ENCODE peak calls at places on chromosomes 3 and 15, in seven cellular contexts. One of them, this sample, is unnamed.

GRCh38 chr3:151428386-151428785 is 32.5 kb downstream of the IGSF10 start:
- DNase-seq in stimulated activated naive CD4-positive, alpha-beta T cell: no peak
- DNase-seq in stimulated activated CD8-positive, alpha-beta memory T cell treated with anti-CD3 and anti-CD28 coated beads, Interleukin-15, amount 100 ng/mL, for 4 hours: no peak
- DNase-seq in T-cell: no peak
- DNase-seq in Jurkat, Clone E6-1: no peak
- DNase-seq in stimulated activated CD4-positive, alpha-beta T cell treated with anti-CD3 and anti-CD28 coated beads, Interleukin-15, amount 100 ng/mL, for 24 hours: no peak
- DNase-seq in left ventricle myocardium inferior: no peak
- DNase-seq in this sample: no peak

GRCh38 chr15:69328739-69329138 is 30.0 kb downstream of the PAQR5 start:
- DNase-seq in T-cell: no peak
- DNase-seq in left ventricle myocardium inferior: no peak
- DNase-seq in stimulated activated CD4-positive, alpha-beta T cell treated with anti-CD3 and anti-CD28 coated beads, Interleukin-15, amount 100 ng/mL, for 24 hours: no peak
- DNase-seq in Jurkat, Clone E6-1: no peak
- DNase-seq in stimulated activated CD8-positive, alpha-beta memory T cell treated with anti-CD3 and anti-CD28 coated beads, Interleukin-15, amount 100 ng/mL, for 4 hours: no peak
- DNase-seq in stimulated activated naive CD4-positive, alpha-beta T cell: no peak
- DNase-seq in this sample: no peak

GRCh38 chr15:34336333-34336732 is 1.2 kb downstream of the SLC12A6 start:
- DNase-seq in stimulated activated naive CD4-positive, alpha-beta T cell: no peak
- DNase-seq in Jurkat, Clone E6-1: no peak
- DNase-seq in T-cell: no peak
- DNase-seq in stimulated activated CD4-positive, alpha-beta T cell treated with anti-CD3 and anti-CD28 coated beads, Interleukin-15, amount 100 ng/mL, for 24 hours: peak; percentile 18
- DNase-seq in stimulated activated CD8-positive, alpha-beta memory T cell treated with anti-CD3 and anti-CD28 coated beads, Interleukin-15, amount 100 ng/mL, for 4 hours: no peak
- DNase-seq in left ventricle myocardium inferior: no peak
- DNase-seq in this sample: no peak

GRCh38 chr3:48845170-48845569 is 2.5 kb downstream of the PRKAR2A start:
- DNase-seq in stimulated activated naive CD4-positive, alpha-beta T cell: no peak
- DNase-seq in stimulated activated CD4-positive, alpha-beta T cell treated with anti-CD3 and anti-CD28 coated beads, Interleukin-15, amount 100 ng/mL, for 24 hours: no peak
- DNase-seq in T-cell: no peak
- DNase-seq in Jurkat, Clone E6-1: no peak
- DNase-seq in left ventricle myocardium inferior: no peak
- DNase-seq in stimulated activated CD8-positive, alpha-beta memory T cell treated with anti-CD3 and anti-CD28 coated beads, Interleukin-15, amount 100 ng/mL, for 4 hours: no peak
- DNase-seq in this sample: no peak

GRCh38 chr15:85404922-85405293 is 24.5 kb downstream of the AKAP13 start:
- DNase-seq in T-cell: no peak
- DNase-seq in Jurkat, Clone E6-1: no peak
- DNase-seq in stimulated activated CD8-positive, alpha-beta memory T cell treated with anti-CD3 and anti-CD28 coated beads, Interleukin-15, amount 100 ng/mL, for 4 hours: no peak
- DNase-seq in left ventricle myocardium inferior: no peak
- DNase-seq in stimulated activated CD4-positive, alpha-beta T cell treated with anti-CD3 and anti-CD28 coated beads, Interleukin-15, amount 100 ng/mL, for 24 hours: no peak
- DNase-seq in stimulated activated naive CD4-positive, alpha-beta T cell: no peak
- DNase-seq in this sample: no peak

GRCh38 chr3:155079795-155080546 is at the start of gene MME:
- DNase-seq in stimulated activated CD4-positive, alpha-beta T cell treated with anti-CD3 and anti-CD28 coated beads, Interleukin-15, amount 100 ng/mL, for 24 hours: no peak
- DNase-seq in Jurkat, Clone E6-1: no peak
- DNase-seq in stimulated activated CD8-positive, alpha-beta memory T cell treated with anti-CD3 and anti-CD28 coated beads, Interleukin-15, amount 100 ng/mL, for 4 hours: no peak
- DNase-seq in left ventricle myocardium inferior: peak; percentile 29
- DNase-seq in T-cell: no peak
- DNase-seq in stimulated activated naive CD4-positive, alpha-beta T cell: no peak
- DNase-seq in this sample: no peak

GRCh38 chr15:71303977-71304376 is 188.7 kb downstream of the THSD4 start:
- DNase-seq in Jurkat, Clone E6-1: no peak
- DNase-seq in left ventricle myocardium inferior: no peak
- DNase-seq in stimulated activated CD8-positive, alpha-beta memory T cell treated with anti-CD3 and anti-CD28 coated beads, Interleukin-15, amount 100 ng/mL, for 4 hours: no peak
- DNase-seq in stimulated activated naive CD4-positive, alpha-beta T cell: no peak
- DNase-seq in stimulated activated CD4-positive, alpha-beta T cell treated with anti-CD3 and anti-CD28 coated beads, Interleukin-15, amount 100 ng/mL, for 24 hours: no peak
- DNase-seq in T-cell: no peak
- DNase-seq in this sample: no peak

GRCh38 chr3:124256599-124256998 is 264.7 kb upstream of the ROPN1 start:
- DNase-seq in Jurkat, Clone E6-1: no peak
- DNase-seq in stimulated activated naive CD4-positive, alpha-beta T cell: no peak
- DNase-seq in stimulated activated CD4-positive, alpha-beta T cell treated with anti-CD3 and anti-CD28 coated beads, Interleukin-15, amount 100 ng/mL, for 24 hours: no peak
- DNase-seq in stimulated activated CD8-positive, alpha-beta memory T cell treated with anti-CD3 and anti-CD28 coated beads, Interleukin-15, amount 100 ng/mL, for 4 hours: no peak
- DNase-seq in T-cell: no peak
- DNase-seq in left ventricle myocardium inferior: no peak
- DNase-seq in this sample: no peak

GRCh38 chr15:85120351-85121113 is 138.9 kb downstream of the PDE8A start:
- DNase-seq in left ventricle myocardium inferior: no peak
- DNase-seq in stimulated activated CD4-positive, alpha-beta T cell treated with anti-CD3 and anti-CD28 coated beads, Interleukin-15, amount 100 ng/mL, for 24 hours: no peak
- DNase-seq in Jurkat, Clone E6-1: no peak
- DNase-seq in stimulated activated CD8-positive, alpha-beta memory T cell treated with anti-CD3 and anti-CD28 coated beads, Interleukin-15, amount 100 ng/mL, for 4 hours: no peak
- DNase-seq in T-cell: no peak
- DNase-seq in stimulated activated naive CD4-positive, alpha-beta T cell: no peak
- DNase-seq in this sample: no peak

GRCh38 chr3:116835658-116836057 is 126.1 kb downstream of the TUSC7 start:
- DNase-seq in stimulated activated CD4-positive, alpha-beta T cell treated with anti-CD3 and anti-CD28 coated beads, Interleukin-15, amount 100 ng/mL, for 24 hours: no peak
- DNase-seq in Jurkat, Clone E6-1: no peak
- DNase-seq in T-cell: no peak
- DNase-seq in stimulated activated naive CD4-positive, alpha-beta T cell: no peak
- DNase-seq in stimulated activated CD8-positive, alpha-beta memory T cell treated with anti-CD3 and anti-CD28 coated beads, Interleukin-15, amount 100 ng/mL, for 4 hours: no peak
- DNase-seq in left ventricle myocardium inferior: no peak
- DNase-seq in this sample: no peak

GRCh38 chr3:196194542-196194915 is 16.7 kb downstream of the ZDHHC19 start:
- DNase-seq in left ventricle myocardium inferior: no peak
- DNase-seq in stimulated activated CD8-positive, alpha-beta memory T cell treated with anti-CD3 and anti-CD28 coated beads, Interleukin-15, amount 100 ng/mL, for 4 hours: no peak
- DNase-seq in stimulated activated CD4-positive, alpha-beta T cell treated with anti-CD3 and anti-CD28 coated beads, Interleukin-15, amount 100 ng/mL, for 24 hours: no peak
- DNase-seq in Jurkat, Clone E6-1: no peak
- DNase-seq in stimulated activated naive CD4-positive, alpha-beta T cell: no peak
- DNase-seq in T-cell: no peak
- DNase-seq in this sample: no peak

GRCh38 chr3:194158942-194159439 is 23.0 kb downstream of the HES1 start:
- DNase-seq in stimulated activated naive CD4-positive, alpha-beta T cell: no peak
- DNase-seq in left ventricle myocardium inferior: no peak
- DNase-seq in T-cell: no peak
- DNase-seq in stimulated activated CD8-positive, alpha-beta memory T cell treated with anti-CD3 and anti-CD28 coated beads, Interleukin-15, amount 100 ng/mL, for 4 hours: no peak
- DNase-seq in stimulated activated CD4-positive, alpha-beta T cell treated with anti-CD3 and anti-CD28 coated beads, Interleukin-15, amount 100 ng/mL, for 24 hours: no peak
- DNase-seq in Jurkat, Clone E6-1: no peak
- DNase-seq in this sample: no peak

GRCh38 chr15:101266034-101266433 is 11.3 kb downstream of the SELENOS start:
- DNase-seq in left ventricle myocardium inferior: no peak
- DNase-seq in stimulated activated CD4-positive, alpha-beta T cell treated with anti-CD3 and anti-CD28 coated beads, Interleukin-15, amount 100 ng/mL, for 24 hours: no peak
- DNase-seq in T-cell: no peak
- DNase-seq in stimulated activated naive CD4-positive, alpha-beta T cell: no peak
- DNase-seq in Jurkat, Clone E6-1: no peak
- DNase-seq in stimulated activated CD8-positive, alpha-beta memory T cell treated with anti-CD3 and anti-CD28 coated beads, Interleukin-15, amount 100 ng/mL, for 4 hours: no peak
- DNase-seq in this sample: peak; percentile 34

GRCh38 chr15:71677352-71677751 is 133.0 kb upstream of the NR2E3 start:
- DNase-seq in left ventricle myocardium inferior: no peak
- DNase-seq in T-cell: no peak
- DNase-seq in stimulated activated naive CD4-positive, alpha-beta T cell: no peak
- DNase-seq in stimulated activated CD4-positive, alpha-beta T cell treated with anti-CD3 and anti-CD28 coated beads, Interleukin-15, amount 100 ng/mL, for 24 hours: no peak
- DNase-seq in Jurkat, Clone E6-1: no peak
- DNase-seq in stimulated activated CD8-positive, alpha-beta memory T cell treated with anti-CD3 and anti-CD28 coated beads, Interleukin-15, amount 100 ng/mL, for 4 hours: no peak
- DNase-seq in this sample: peak; percentile 53

GRCh38 chr15:85770014-85770721 is 24.6 kb downstream of the KLHL25 start:
- DNase-seq in stimulated activated CD8-positive, alpha-beta memory T cell treated with anti-CD3 and anti-CD28 coated beads, Interleukin-15, amount 100 ng/mL, for 4 hours: no peak
- DNase-seq in T-cell: no peak
- DNase-seq in stimulated activated CD4-positive, alpha-beta T cell treated with anti-CD3 and anti-CD28 coated beads, Interleukin-15, amount 100 ng/mL, for 24 hours: no peak
- DNase-seq in left ventricle myocardium inferior: no peak
- DNase-seq in Jurkat, Clone E6-1: no peak
- DNase-seq in stimulated activated naive CD4-positive, alpha-beta T cell: no peak
- DNase-seq in this sample: no peak

GRCh38 chr3:165683947-165684346 is 153.3 kb downstream of the BCHE start:
- DNase-seq in stimulated activated CD8-positive, alpha-beta memory T cell treated with anti-CD3 and anti-CD28 coated beads, Interleukin-15, amount 100 ng/mL, for 4 hours: no peak
- DNase-seq in stimulated activated CD4-positive, alpha-beta T cell treated with anti-CD3 and anti-CD28 coated beads, Interleukin-15, amount 100 ng/mL, for 24 hours: no peak
- DNase-seq in Jurkat, Clone E6-1: no peak
- DNase-seq in stimulated activated naive CD4-positive, alpha-beta T cell: no peak
- DNase-seq in T-cell: no peak
- DNase-seq in left ventricle myocardium inferior: no peak
- DNase-seq in this sample: no peak

GRCh38 chr15:100731259-100732156 is 129.1 kb downstream of the ASB7 start:
- DNase-seq in stimulated activated naive CD4-positive, alpha-beta T cell: no peak
- DNase-seq in Jurkat, Clone E6-1: no peak
- DNase-seq in stimulated activated CD4-positive, alpha-beta T cell treated with anti-CD3 and anti-CD28 coated beads, Interleukin-15, amount 100 ng/mL, for 24 hours: no peak
- DNase-seq in left ventricle myocardium inferior: no peak
- DNase-seq in T-cell: no peak
- DNase-seq in stimulated activated CD8-positive, alpha-beta memory T cell treated with anti-CD3 and anti-CD28 coated beads, Interleukin-15, amount 100 ng/mL, for 4 hours: no peak
- DNase-seq in this sample: no peak

GRCh38 chr15:79296583-79296982 is 14.1 kb downstream of the ANKRD34C start:
- DNase-seq in left ventricle myocardium inferior: no peak
- DNase-seq in T-cell: no peak
- DNase-seq in stimulated activated naive CD4-positive, alpha-beta T cell: no peak
- DNase-seq in stimulated activated CD8-positive, alpha-beta memory T cell treated with anti-CD3 and anti-CD28 coated beads, Interleukin-15, amount 100 ng/mL, for 4 hours: no peak
- DNase-seq in stimulated activated CD4-positive, alpha-beta T cell treated with anti-CD3 and anti-CD28 coated beads, Interleukin-15, amount 100 ng/mL, for 24 hours: no peak
- DNase-seq in Jurkat, Clone E6-1: no peak
- DNase-seq in this sample: no peak

GRCh38 chr3:124923833-124924232 is 10.7 kb downstream of the MUC13 start:
- DNase-seq in Jurkat, Clone E6-1: no peak
- DNase-seq in left ventricle myocardium inferior: no peak
- DNase-seq in stimulated activated CD8-positive, alpha-beta memory T cell treated with anti-CD3 and anti-CD28 coated beads, Interleukin-15, amount 100 ng/mL, for 4 hours: no peak
- DNase-seq in stimulated activated CD4-positive, alpha-beta T cell treated with anti-CD3 and anti-CD28 coated beads, Interleukin-15, amount 100 ng/mL, for 24 hours: no peak
- DNase-seq in T-cell: no peak
- DNase-seq in stimulated activated naive CD4-positive, alpha-beta T cell: no peak
- DNase-seq in this sample: no peak

GRCh38 chr3:30625541-30626438 is 19.4 kb downstream of the TGFBR2 start:
- DNase-seq in left ventricle myocardium inferior: no peak
- DNase-seq in T-cell: no peak
- DNase-seq in Jurkat, Clone E6-1: no peak
- DNase-seq in stimulated activated naive CD4-positive, alpha-beta T cell: no peak
- DNase-seq in stimulated activated CD4-positive, alpha-beta T cell treated with anti-CD3 and anti-CD28 coated beads, Interleukin-15, amount 100 ng/mL, for 24 hours: no peak
- DNase-seq in stimulated activated CD8-positive, alpha-beta memory T cell treated with anti-CD3 and anti-CD28 coated beads, Interleukin-15, amount 100 ng/mL, for 4 hours: no peak
- DNase-seq in this sample: no peak

GRCh38 chr15:22265056-22265945 is 185.0 kb downstream of the OR4M2 start:
- DNase-seq in T-cell: no peak
- DNase-seq in left ventricle myocardium inferior: no peak
- DNase-seq in stimulated activated CD8-positive, alpha-beta memory T cell treated with anti-CD3 and anti-CD28 coated beads, Interleukin-15, amount 100 ng/mL, for 4 hours: no peak
- DNase-seq in stimulated activated CD4-positive, alpha-beta T cell treated with anti-CD3 and anti-CD28 coated beads, Interleukin-15, amount 100 ng/mL, for 24 hours: peak; percentile 47
- DNase-seq in stimulated activated naive CD4-positive, alpha-beta T cell: no peak
- DNase-seq in Jurkat, Clone E6-1: no peak
- DNase-seq in this sample: no peak

GRCh38 chr3:107542665-107543064 is 19.9 kb downstream of the BBX start:
- DNase-seq in stimulated activated CD8-positive, alpha-beta memory T cell treated with anti-CD3 and anti-CD28 coated beads, Interleukin-15, amount 100 ng/mL, for 4 hours: no peak
- DNase-seq in stimulated activated CD4-positive, alpha-beta T cell treated with anti-CD3 and anti-CD28 coated beads, Interleukin-15, amount 100 ng/mL, for 24 hours: no peak
- DNase-seq in T-cell: no peak
- DNase-seq in stimulated activated naive CD4-positive, alpha-beta T cell: no peak
- DNase-seq in Jurkat, Clone E6-1: no peak
- DNase-seq in left ventricle myocardium inferior: no peak
- DNase-seq in this sample: no peak

GRCh38 chr3:192409203-192409837 is 318.0 kb downstream of the FGF12 start:
- DNase-seq in T-cell: no peak
- DNase-seq in Jurkat, Clone E6-1: no peak
- DNase-seq in left ventricle myocardium inferior: peak; percentile 45
- DNase-seq in stimulated activated CD4-positive, alpha-beta T cell treated with anti-CD3 and anti-CD28 coated beads, Interleukin-15, amount 100 ng/mL, for 24 hours: peak; percentile 3
- DNase-seq in stimulated activated naive CD4-positive, alpha-beta T cell: no peak
- DNase-seq in stimulated activated CD8-positive, alpha-beta memory T cell treated with anti-CD3 and anti-CD28 coated beads, Interleukin-15, amount 100 ng/mL, for 4 hours: no peak
- DNase-seq in this sample: peak; percentile 70

GRCh38 chr3:192928720-192929119 is 11.1 kb upstream of the MB21D2 start:
- DNase-seq in stimulated activated CD4-positive, alpha-beta T cell treated with anti-CD3 and anti-CD28 coated beads, Interleukin-15, amount 100 ng/mL, for 24 hours: no peak
- DNase-seq in stimulated activated naive CD4-positive, alpha-beta T cell: no peak
- DNase-seq in Jurkat, Clone E6-1: no peak
- DNase-seq in stimulated activated CD8-positive, alpha-beta memory T cell treated with anti-CD3 and anti-CD28 coated beads, Interleukin-15, amount 100 ng/mL, for 4 hours: no peak
- DNase-seq in left ventricle myocardium inferior: no peak
- DNase-seq in T-cell: no peak
- DNase-seq in this sample: no peak